ENCODE peak calls at places on chromosomes 12 and 14, in six cellular contexts. V is ovary, Q is upper lobe of left lung, P is A549, T is sigmoid colon, Z is K562. L is an unnamed sample.

GRCh38 chr12:62301799-62302133 is 41.6 kb downstream of the USP15 start:
- DNase-seq in Q (no peak), P (no peak), Z (no peak), V (no peak), T (no peak), L (no peak)

GRCh38 chr12:113149361-113150150 is at the start of gene CFAP73:
- DNase-seq in V (peak; percentile 66), T (no peak), Z (peak; percentile 82), Q (no peak), P (peak; percentile 82), L (no peak)

GRCh38 chr12:68785358-68785757 is 22.6 kb upstream of the MDM2 start:
- DNase-seq in P (no peak), V (no peak), Q (no peak), T (no peak), Z (no peak), L (no peak)

GRCh38 chr14:96140964-96141363 is 63.7 kb upstream of the BDKRB2 start:
- DNase-seq in V (no peak), P (no peak), T (no peak), Q (no peak), Z (no peak), L (no peak)

GRCh38 chr12:68831272-68831671 is 23.3 kb downstream of the MDM2 start:
- DNase-seq in Q (no peak), T (no peak), V (no peak), P (no peak), Z (no peak), L (no peak)

GRCh38 chr12:122202017-122202416 is 1.5 kb upstream of the B3GNT4 start:
- DNase-seq in T (no peak), Z (no peak), V (no peak), Q (no peak), P (no peak), L (no peak)

GRCh38 chr12:75690556-75690955 is 179.1 kb upstream of the KRR1 start:
- DNase-seq in P (peak; percentile 31), Z (no peak), T (no peak), V (no peak), Q (no peak), L (no peak)

GRCh38 chr14:76382495-76382832 is 6.5 kb downstream of the ESRRB start:
- DNase-seq in V (no peak), T (no peak), Q (no peak), Z (no peak), P (no peak), L (no peak)

GRCh38 chr12:2418579-2418978 is 365.8 kb downstream of the CACNA1C start:
- DNase-seq in P (no peak), Z (no peak), T (peak; percentile 46), Q (no peak), V (peak; percentile 1), L (no peak)

GRCh38 chr14:65849096-65849495 is 436.6 kb downstream of the FUT8 start:
- DNase-seq in Z (no peak), V (no peak), T (no peak), P (no peak), Q (no peak), L (no peak)

GRCh38 chr12:14773685-14774073 is 29.6 kb downstream of the WBP11 start:
- DNase-seq in V (peak; percentile 60), Q (peak; percentile 17), P (peak; percentile 31), T (no peak), Z (no peak), L (peak; percentile 72)

GRCh38 chr12:86148071-86148470 is 108.1 kb downstream of the MGAT4C start:
- DNase-seq in V (no peak), Q (no peak), P (no peak), Z (no peak), T (no peak), L (no peak)

GRCh38 chr12:46108721-46109120 is 118.3 kb upstream of the SCAF11 start:
- DNase-seq in Z (no peak), P (no peak), T (no peak), Q (no peak), V (no peak), L (no peak)

GRCh38 chr12:130013771-130014484 is 110.1 kb upstream of the TMEM132D start:
- DNase-seq in Z (peak; percentile 73), V (peak; percentile 56), Q (peak; percentile 70), T (no peak), P (peak; percentile 60), L (no peak)

GRCh38 chr14:100747021-100747586 is 20.4 kb downstream of the DLK1 start:
- DNase-seq in T (peak; percentile 58), P (peak; percentile 51), Q (no peak), V (no peak), Z (no peak), L (peak; percentile 82)

GRCh38 chr12:108995370-108995992 is 25.4 kb downstream of the SVOP start:
- DNase-seq in T (no peak), V (no peak), P (no peak), Z (no peak), Q (no peak), L (no peak)

GRCh38 chr12:41224066-41224465 is 35.9 kb downstream of the PDZRN4 start:
- DNase-seq in Q (no peak), T (no peak), V (no peak), P (no peak), Z (no peak), L (no peak)

GRCh38 chr14:49687942-49688700 is at the start of gene POLE2:
- DNase-seq in Q (peak; percentile 96), T (peak; percentile 81), Z (peak; percentile 71), V (peak; percentile 84), P (peak; percentile 55), L (peak; percentile 82)

GRCh38 chr14:31758941-31759340 is 197.7 kb downstream of the NUBPL start:
- DNase-seq in T (no peak), V (no peak), P (no peak), Z (no peak), Q (no peak), L (no peak)

GRCh38 chr12:118980407-118981014 is 830 bp upstream of the SRRM4 start:
- DNase-seq in P (no peak), T (no peak), Q (peak; percentile 74), V (no peak), Z (no peak), L (no peak)

GRCh38 chr12:99455350-99456037 is 192.1 kb upstream of the GARIN6 start:
- DNase-seq in Q (no peak), Z (no peak), P (peak; percentile 6), V (no peak), T (no peak), L (no peak)

GRCh38 chr12:6522193-6522592 is 12.1 kb upstream of the GAPDH start:
- DNase-seq in Z (no peak), Q (no peak), T (no peak), P (no peak), V (no peak), L (no peak)

GRCh38 chr12:6526201-6526600 is 8.1 kb upstream of the GAPDH start:
- DNase-seq in Z (no peak), V (no peak), T (no peak), P (no peak), Q (no peak), L (no peak)

GRCh38 chr12:6524648-6525047 is 9.7 kb upstream of the GAPDH start:
- DNase-seq in P (no peak), V (no peak), T (no peak), Q (no peak), Z (no peak), L (no peak)

GRCh38 chr12:6526766-6527525 is 7.4 kb upstream of the GAPDH start:
- DNase-seq in T (no peak), P (no peak), V (no peak), Z (no peak), Q (no peak), L (no peak)

DNA sequence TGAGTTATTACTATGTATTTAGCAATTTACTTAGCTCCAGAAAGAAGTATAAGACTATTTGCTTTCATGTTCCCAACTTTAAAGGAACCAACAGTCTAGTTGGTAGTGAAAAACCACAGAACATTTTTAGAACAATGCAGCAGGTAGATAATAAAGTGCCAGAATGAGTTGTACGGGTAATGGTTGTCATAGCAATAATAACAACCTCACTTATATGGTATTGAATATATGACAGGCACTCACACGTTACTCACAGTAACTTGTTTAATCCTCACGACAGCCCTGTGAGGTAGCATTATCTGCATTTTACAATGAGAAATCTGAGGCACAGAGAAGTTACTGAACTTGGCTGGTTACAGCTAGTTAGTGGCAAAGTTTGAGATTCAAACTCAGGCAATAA is 10.6 kb upstream of the GAPDH start:
- DNase-seq in Q (no peak), Z (no peak), P (no peak), T (no peak), V (no peak), L (no peak)
- TF ChIP-seq EP300 in Q (no peak), Z (no peak), P (no peak), T (no peak), V (no peak), L (no peak)

GRCh38 chr12:10618338-10618987 is 5.1 kb upstream of the MAGOHB start:
- DNase-seq in V (no peak), P (no peak), Q (no peak), T (no peak), Z (no peak), L (no peak)
- H3K27ac ChIP-seq in V (no peak overlapping the region), P (peak overlapping the region; percentile 62), Q (no peak overlapping the region), T (no peak overlapping the region), Z (peak overlapping the region; percentile 68), L (no peak overlapping the region)

DNA sequence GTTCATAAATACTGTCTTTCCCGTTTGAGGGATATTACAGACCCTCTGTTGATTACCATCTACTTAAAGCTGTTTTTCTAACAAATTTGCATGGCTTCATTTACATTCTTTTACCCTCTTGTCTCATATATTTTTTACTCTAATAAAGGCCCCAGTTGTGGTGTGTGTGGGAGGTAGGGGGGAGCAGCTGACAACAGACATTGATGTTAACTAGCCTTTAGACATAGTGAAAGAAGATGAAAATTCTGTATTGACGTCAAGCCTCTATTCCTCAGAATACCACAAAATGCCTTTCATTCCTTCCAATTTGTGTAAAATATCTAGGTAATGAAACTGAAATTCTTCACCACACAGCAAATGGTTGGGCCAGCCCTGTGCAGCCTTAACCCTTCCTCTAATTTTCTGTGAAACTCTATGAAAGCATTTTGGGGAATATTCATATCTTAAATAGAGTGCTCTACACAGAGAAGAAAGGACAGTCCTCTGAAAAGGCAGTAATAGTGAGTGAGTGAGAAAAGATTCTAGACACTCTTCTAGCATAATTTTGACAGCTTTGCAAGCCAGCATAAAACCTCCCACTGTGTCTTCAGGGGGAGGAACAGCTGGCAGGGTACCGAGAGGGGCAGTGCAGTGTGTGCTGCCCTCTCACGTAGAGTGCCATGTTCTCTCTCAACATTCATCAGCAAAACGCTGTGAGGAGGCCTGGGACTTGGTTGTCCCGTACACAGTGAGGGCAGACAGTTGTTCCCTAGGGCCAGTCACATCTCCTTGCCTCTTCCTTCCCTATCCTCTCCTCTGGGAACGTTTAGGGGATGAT is 20.1 kb upstream of the CERS5 start:
- DNase-seq in Q (no peak), Z (no peak), P (no peak), T (no peak), V (no peak), L (no peak)
- TF ChIP-seq EP300 in Q (no peak), Z (no peak), P (no peak), T (no peak), V (no peak), L (no peak)

GRCh38 chr14:94136575-94137331 is 7.3 kb upstream of the IFI27L2 start:
- DNase-seq in V (peak; percentile 93), T (peak; percentile 91), P (peak; percentile 74), Q (peak; percentile 29), Z (peak; percentile 56), L (peak; percentile 92)

GRCh38 chr14:94138256-94138655 is 8.9 kb upstream of the IFI27L2 start:
- DNase-seq in V (no peak), Z (no peak), P (no peak), Q (no peak), T (no peak), L (no peak)

GRCh38 chr14:94142247-94142646 is 12.8 kb upstream of the IFI27L2 start:
- DNase-seq in Q (no peak), P (no peak), Z (no peak), T (no peak), V (no peak), L (no peak)

GRCh38 chr14:94139006-94139405 is 9.6 kb upstream of the IFI27L2 start:
- DNase-seq in Z (no peak), V (no peak), T (no peak), P (no peak), Q (no peak), L (no peak)

GRCh38 chr14:94139421-94139820 is 10.0 kb upstream of the IFI27L2 start:
- DNase-seq in Q (no peak), Z (no peak), V (no peak), T (no peak), P (no peak), L (no peak)
- H3K27ac ChIP-seq in Q (no peak overlapping the region), Z (no peak overlapping the region), V (no peak overlapping the region), T (no peak overlapping the region), P (no peak overlapping the region), L (no peak overlapping the region)